ENCODE peak calls at places on chromosomes 6 and 20, in six cellular contexts. A is uterus; S is AG04450; E is kidney; W is GM06990; R is CD8-positive, alpha-beta T cell. D is an unnamed sample.

GRCh38 chr6:11744753-11745152 is 33.9 kb downstream of the ADTRP start:
- DNase-seq in W (no peak), S (peak), A (peak), E (no peak), R (no peak), D (peak)

GRCh38 chr6:168147205-168147738 is 68.3 kb upstream of the FRMD1 start:
- DNase-seq in W (no peak), S (no peak), A (no peak), R (no peak), E (no peak), D (no peak)

GRCh38 chr20:51710503-51710902 is 57.7 kb downstream of the ATP9A start:
- DNase-seq in A (no peak), E (no peak), W (no peak), R (no peak), S (no peak), D (no peak)

GRCh38 chr20:3828798-3829197 is 8.5 kb downstream of the AP5S1 start:
- DNase-seq in S (no peak), W (no peak), R (no peak), A (no peak), E (no peak), D (no peak)

GRCh38 chr20:3477861-3478544 is 7.2 kb downstream of the ATRN start:
- DNase-seq in A (no peak), E (no peak), S (no peak), R (no peak), W (no peak), D (no peak)

GRCh38 chr6:6883011-6883410 is 224.8 kb upstream of the RREB1 start:
- DNase-seq in A (no peak), W (no peak), R (no peak), S (no peak), E (no peak), D (no peak)

GRCh38 chr6:112951829-112952228 is 604.7 kb downstream of the RFPL4B start:
- DNase-seq in W (no peak), A (no peak), E (no peak), R (no peak), S (no peak), D (peak)

GRCh38 chr6:111846061-111846460 is 27.2 kb downstream of the FYN start:
- DNase-seq in S (no peak), W (no peak), E (no peak), R (no peak), A (no peak), D (no peak)

GRCh38 chr20:46365483-46366215 is 40.8 kb downstream of the ELMO2 start:
- DNase-seq in W (no peak), A (no peak), S (no peak), E (no peak), R (no peak), D (no peak)

GRCh38 chr6:74834967-74835366 is 370.9 kb downstream of the COL12A1 start:
- DNase-seq in E (no peak), S (no peak), R (no peak), W (no peak), A (no peak), D (no peak)

GRCh38 chr6:155580904-155581303 is 125.3 kb upstream of the NOX3 start:
- DNase-seq in W (no peak), A (no peak), E (no peak), S (no peak), R (no peak), D (peak)

GRCh38 chr6:145295746-145296145 is 439.6 kb downstream of the EPM2A start:
- DNase-seq in S (no peak), A (no peak), W (no peak), R (no peak), E (no peak), D (no peak)

GRCh38 chr20:25295386-25296093 is 47.7 kb downstream of the PYGB start:
- DNase-seq in R (no peak), W (no peak), E (no peak), S (no peak), A (no peak), D (peak)

GRCh38 chr6:7991992-7992815 is 72.0 kb downstream of the BLOC1S5 start:
- DNase-seq in W (peak), S (peak), E (no peak), R (no peak), A (peak), D (peak)

GRCh38 chr6:10237284-10238043 is 177.4 kb downstream of the TFAP2A start:
- DNase-seq in S (no peak), A (no peak), W (no peak), R (no peak), E (no peak), D (no peak)

GRCh38 chr6:75183099-75183541 is 22.7 kb downstream of the COL12A1 start:
- DNase-seq in W (no peak), S (no peak), A (no peak), E (no peak), R (no peak), D (peak)

GRCh38 chr6:98946877-98947410 is 802 bp downstream of the FBXL4 start:
- DNase-seq in S (no peak), R (peak), A (peak), W (peak), E (peak), D (no peak)

GRCh38 chr6:138115877-138116660 is 8.8 kb upstream of the PERP start:
- DNase-seq in W (peak), S (peak), A (peak), E (peak), R (peak), D (peak)

GRCh38 chr20:64069614-64070243 is 6.7 kb downstream of the TCEA2 start:
- DNase-seq in W (no peak), E (no peak), S (no peak), A (no peak), R (no peak), D (peak)

GRCh38 chr20:53074811-53075314 is 102.7 kb downstream of the TSHZ2 start:
- DNase-seq in W (no peak), E (no peak), A (no peak), R (no peak), S (no peak), D (no peak)

GRCh38 chr6:159180001-159180400 is 10.8 kb downstream of the FNDC1 start:
- DNase-seq in W (no peak), S (no peak), A (no peak), E (no peak), R (no peak), D (peak)

GRCh38 chr20:47701612-47702011 is 83.7 kb downstream of the SULF2 start:
- DNase-seq in E (peak), W (no peak), S (no peak), A (no peak), R (no peak), D (no peak)

GRCh38 chr6:145043926-145044500 is 691.3 kb downstream of the EPM2A start:
- DNase-seq in E (no peak), W (no peak), A (no peak), R (no peak), S (no peak), D (no peak)

GRCh38 chr6:137286926-137287325 is 67.7 kb upstream of the IFNGR1 start:
- DNase-seq in A (no peak), W (no peak), S (no peak), E (no peak), R (no peak), D (peak)

GRCh38 chr6:52325695-52326471 is 36.1 kb upstream of the PAQR8 start:
- DNase-seq in W (no peak), E (no peak), A (no peak), R (no peak), S (no peak), D (no peak)

GRCh38 chr6:127458817-127459216 is 372 bp downstream of the KIAA0408 start:
- DNase-seq in R (no peak), A (peak), S (no peak), W (no peak), E (no peak), D (peak)

GRCh38 chr20:33372993-33373441 is 28.3 kb downstream of the CDK5RAP1 start:
- DNase-seq in W (no peak), S (peak), E (no peak), A (no peak), R (no peak), D (no peak)

GRCh38 chr6:36350082-36350481 is 13.4 kb upstream of the BNIP5 start:
- DNase-seq in E (no peak), R (no peak), A (no peak), W (no peak), S (no peak), D (no peak)

DNA sequence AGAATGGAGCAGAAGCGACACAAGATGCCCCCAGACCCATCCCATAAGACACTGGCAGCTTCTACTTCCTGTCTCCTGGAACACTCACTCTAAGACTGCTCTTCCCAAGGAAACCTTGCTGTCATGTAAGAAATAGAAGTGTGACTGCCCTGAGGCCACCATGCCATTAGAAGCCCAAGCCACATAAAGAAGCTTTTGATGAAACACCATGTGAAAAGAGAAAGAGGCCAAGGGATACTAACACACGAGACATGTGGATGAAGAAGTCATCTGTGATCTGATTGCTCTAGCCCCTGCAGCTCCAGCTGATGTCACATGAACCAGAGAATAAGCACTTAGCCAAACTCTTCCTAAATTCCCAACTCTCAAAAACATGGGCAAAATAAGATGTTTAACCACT is 117.9 kb upstream of the PCSK2 start:
- DNase-seq in W (no peak), A (no peak), S (no peak), E (no peak), R (no peak), D (no peak)
- H3K4me3 ChIP-seq in W (no peak), A (no peak), S (no peak), E (no peak), R (no peak), D (no peak)

GRCh38 chr6:87183687-87184086 is 28.3 kb downstream of the ZNF292 start:
- DNase-seq in E (no peak), A (no peak), S (no peak), R (no peak), W (no peak), D (peak)

GRCh38 chr6:87180105-87180504 is 24.7 kb downstream of the ZNF292 start:
- DNase-seq in W (no peak), R (no peak), S (no peak), A (no peak), E (no peak), D (no peak)

GRCh38 chr6:87181903-87182302 is 26.5 kb downstream of the ZNF292 start:
- DNase-seq in A (no peak), E (no peak), W (no peak), S (no peak), R (no peak), D (no peak)

GRCh38 chr6:87182940-87183339 is 27.6 kb downstream of the ZNF292 start:
- DNase-seq in E (no peak), W (no peak), S (no peak), A (no peak), R (no peak), D (no peak)

DNA sequence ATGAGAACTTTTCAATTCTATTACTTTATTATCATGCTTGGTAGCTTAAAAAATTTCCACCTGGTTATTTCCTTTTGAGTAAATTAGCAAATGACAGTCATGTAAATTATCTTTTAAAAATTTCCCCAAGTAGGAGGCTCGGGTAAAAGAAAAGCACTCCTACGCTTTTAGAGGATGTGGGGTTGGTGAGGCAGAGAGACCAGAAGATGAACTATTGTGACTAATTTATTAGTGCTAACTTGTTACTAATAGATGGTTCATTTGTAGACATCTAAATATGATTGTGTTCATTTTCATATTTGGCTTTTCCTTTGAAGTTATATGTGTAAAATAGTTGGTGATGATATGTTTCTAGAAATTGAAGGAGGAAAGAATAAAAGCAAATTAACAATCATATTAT is 27.0 kb downstream of the ZNF292 start:
- DNase-seq in W (peak), A (no peak), S (no peak), R (no peak), E (no peak), D (no peak)
- H3K4me3 ChIP-seq in W (no peak), A (no peak), S (no peak), R (no peak), E (no peak), D (no peak)

DNA sequence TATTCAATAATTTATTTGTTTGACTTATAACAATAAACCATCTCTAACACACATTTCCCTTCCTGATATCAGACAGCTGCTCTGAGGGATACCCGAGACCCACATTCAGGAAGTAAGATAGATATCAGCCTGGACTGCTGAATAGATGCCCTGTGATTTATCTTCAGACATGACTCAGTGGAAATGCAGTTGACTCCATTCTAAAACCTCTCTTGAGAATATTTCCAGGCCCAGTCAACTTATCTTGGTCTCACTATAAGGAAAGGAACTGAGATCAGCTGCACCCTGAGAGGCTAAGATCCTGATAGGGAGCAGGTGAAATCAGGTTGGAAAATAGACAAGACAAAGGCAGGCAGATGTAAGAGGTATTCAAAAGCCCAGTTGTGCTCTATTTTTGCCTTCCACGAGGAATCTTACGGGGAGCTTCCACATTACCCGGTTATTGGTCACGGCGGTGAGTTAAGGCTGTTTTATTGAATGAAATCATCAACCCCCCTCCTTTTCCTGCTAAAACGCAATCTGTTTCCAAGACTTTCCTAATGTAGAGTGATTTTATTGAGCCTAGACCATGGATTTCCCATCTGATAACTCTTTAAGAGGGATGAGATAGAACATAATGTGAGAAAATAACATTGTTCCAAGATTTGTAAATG is 25.5 kb downstream of the C6orf15 start:
- DNase-seq in R (no peak), E (no peak), A (no peak), W (no peak), S (peak), D (peak)
- H3K4me3 ChIP-seq in R (no peak), E (no peak), A (no peak), W (no peak), S (no peak), D (no peak)

GRCh38 chr6:154488802-154489437 is 21.6 kb downstream of the CNKSR3 start:
- DNase-seq in A (no peak), E (no peak), R (no peak), W (no peak), S (no peak), D (peak)
- H3K4me3 ChIP-seq in A (no peak), E (no peak), R (no peak), W (no peak), S (no peak), D (no peak)

GRCh38 chr6:1368940-1369339 is 20.4 kb upstream of the FOXF2 start:
- DNase-seq in A (no peak), E (no peak), R (no peak), W (no peak), S (no peak), D (no peak)
- H3K4me3 ChIP-seq in A (no peak), E (no peak), R (no peak), W (no peak), S (no peak), D (no peak)

D was measured in foreskin fibroblast.